ENCODE peak calls at places on chromosomes 2 and 18, in eight cellular contexts. U, C, L, N, F, S, P and G are unnamed samples.

GRCh38 chr18:55585586-55586521 is 2.1 kb downstream of the TCF4 start:
- DNase-seq in U (no peak), N (no peak), F (no peak), L (no peak), P (peak; percentile 25), C (peak; percentile 42), S (peak; percentile 50), G (peak; percentile 42)

GRCh38 chr18:59957957-59958356 is 58.2 kb downstream of the PMAIP1 start:
- DNase-seq in P (no peak), S (peak; percentile 66), U (peak; percentile 81), N (peak; percentile 46), F (peak; percentile 92), C (peak; percentile 48), L (no peak), G (peak; percentile 68)

GRCh38 chr2:79511320-79511951 is 1.4 kb upstream of the CTNNA2 start:
- DNase-seq in S (peak; percentile 45), U (no peak), L (no peak), P (peak; percentile 94), C (peak; percentile 43), N (peak; percentile 45), F (peak; percentile 61), G (peak; percentile 67)

GRCh38 chr2:17429130-17429529 is 89.1 kb downstream of the RAD51AP2 start:
- DNase-seq in C (no peak), U (no peak), S (peak; percentile 69), N (no peak), F (no peak), P (no peak), L (no peak), G (peak; percentile 5)

GRCh38 chr2:234076451-234076850 is 25.9 kb downstream of the SPP2 start:
- DNase-seq in N (no peak), P (no peak), L (no peak), F (no peak), S (no peak), C (no peak), U (no peak), G (no peak)

GRCh38 chr2:108329771-108330170 is 41.1 kb downstream of the SULT1C2 start:
- DNase-seq in S (no peak), U (no peak), C (no peak), F (no peak), N (no peak), P (no peak), L (no peak), G (no peak)

GRCh38 chr2:60168247-60168646 is 385.2 kb downstream of the BCL11A start:
- DNase-seq in P (no peak), U (no peak), L (no peak), F (no peak), C (no peak), S (no peak), N (no peak), G (no peak)

GRCh38 chr2:230824406-230824978 is 40.2 kb upstream of the ITM2C start:
- DNase-seq in L (no peak), P (peak; percentile 97), C (peak; percentile 89), N (peak; percentile 64), F (peak; percentile 81), U (peak; percentile 75), S (peak; percentile 88), G (peak; percentile 81)

GRCh38 chr2:20050104-20050711 is 1.2 kb downstream of the LAPTM4A start:
- DNase-seq in S (peak; percentile 81), U (peak; percentile 69), P (peak; percentile 9), C (peak; percentile 62), F (peak; percentile 80), L (no peak), N (peak; percentile 46), G (peak; percentile 92)

GRCh38 chr2:36824281-36824680 is 127.8 kb downstream of the VIT start:
- DNase-seq in U (no peak), N (no peak), P (peak; percentile 73), L (no peak), C (no peak), F (no peak), S (no peak), G (no peak)

GRCh38 chr2:234678721-234679120 is 181.8 kb upstream of the ARL4C start:
- DNase-seq in L (no peak), F (no peak), P (no peak), S (peak; percentile 80), N (no peak), U (no peak), C (peak; percentile 91), G (peak; percentile 100)

GRCh38 chr2:62477573-62477972 is 28.4 kb downstream of the TMEM17 start:
- DNase-seq in U (no peak), S (no peak), C (no peak), N (no peak), P (no peak), L (no peak), F (no peak), G (no peak)

GRCh38 chr2:53575606-53576360 is 191.8 kb upstream of the CHAC2 start:
- DNase-seq in P (peak; percentile 3), C (peak; percentile 14), N (no peak), S (peak; percentile 37), F (no peak), L (no peak), U (no peak), G (peak; percentile 3)

GRCh38 chr2:97654324-97654723 is 8.5 kb downstream of the COX5B start:
- DNase-seq in C (no peak), U (no peak), S (no peak), P (no peak), L (no peak), N (no peak), F (no peak), G (no peak)

GRCh38 chr2:65708129-65708528 is 275.7 kb upstream of the SPRED2 start:
- DNase-seq in F (no peak), U (no peak), L (no peak), P (no peak), C (no peak), N (no peak), S (no peak), G (no peak)

GRCh38 chr2:99554238-99554637 is 64.4 kb upstream of the REV1 start:
- DNase-seq in L (no peak), U (no peak), C (peak; percentile 2), F (peak; percentile 35), S (no peak), P (peak; percentile 79), N (no peak), G (no peak)
- H3K4me3 ChIP-seq in L (no peak overlapping the region), U (no peak overlapping the region), C (no peak overlapping the region), F (no peak overlapping the region), S (no peak overlapping the region), P (peak overlapping the region; percentile 46), N (no peak overlapping the region), G (no peak overlapping the region)

DNA sequence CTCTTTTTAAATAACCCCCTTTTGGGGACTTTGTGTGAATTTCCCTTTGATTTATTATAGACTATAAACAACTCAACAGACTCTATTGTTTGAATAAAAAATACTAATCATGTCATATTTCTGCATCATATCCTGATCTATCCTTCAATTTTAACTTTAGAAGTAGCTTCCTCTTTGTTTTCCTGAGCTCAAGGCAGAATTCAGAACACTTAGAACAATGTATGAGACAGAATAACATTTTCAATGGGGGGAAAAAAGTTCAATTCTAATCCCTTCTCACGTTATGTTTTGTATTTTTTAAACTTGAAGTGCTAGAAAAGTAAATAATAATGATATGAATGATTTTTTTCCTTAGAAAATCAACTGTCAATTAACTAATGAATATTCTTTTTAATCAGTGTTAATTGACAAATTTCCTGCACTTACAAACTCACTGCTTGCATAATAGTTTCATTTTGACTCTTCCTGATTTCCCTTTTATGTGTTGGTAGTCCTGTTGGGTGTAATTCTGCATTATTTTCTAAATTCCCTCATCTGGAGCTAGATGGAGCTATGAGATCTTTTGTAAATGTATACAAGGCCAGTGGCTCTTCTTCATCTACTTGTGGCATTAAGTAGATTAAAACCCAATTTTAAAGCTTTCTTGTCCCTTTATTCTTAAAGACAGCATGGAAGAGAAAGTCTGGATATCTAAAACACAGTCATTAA is 326.1 kb downstream of the PARD3B start:
- DNase-seq in C (peak; percentile 66), P (peak; percentile 43), N (no peak), L (no peak), F (peak; percentile 16), U (no peak), S (peak; percentile 75), G (peak; percentile 61)
- TF ChIP-seq CTCF in C (peak; percentile 43), P (peak; percentile 55), N (peak; percentile 19), L (no peak), F (no peak), U (peak; percentile 37), S (peak; percentile 33), G (peak; percentile 44)

DNA sequence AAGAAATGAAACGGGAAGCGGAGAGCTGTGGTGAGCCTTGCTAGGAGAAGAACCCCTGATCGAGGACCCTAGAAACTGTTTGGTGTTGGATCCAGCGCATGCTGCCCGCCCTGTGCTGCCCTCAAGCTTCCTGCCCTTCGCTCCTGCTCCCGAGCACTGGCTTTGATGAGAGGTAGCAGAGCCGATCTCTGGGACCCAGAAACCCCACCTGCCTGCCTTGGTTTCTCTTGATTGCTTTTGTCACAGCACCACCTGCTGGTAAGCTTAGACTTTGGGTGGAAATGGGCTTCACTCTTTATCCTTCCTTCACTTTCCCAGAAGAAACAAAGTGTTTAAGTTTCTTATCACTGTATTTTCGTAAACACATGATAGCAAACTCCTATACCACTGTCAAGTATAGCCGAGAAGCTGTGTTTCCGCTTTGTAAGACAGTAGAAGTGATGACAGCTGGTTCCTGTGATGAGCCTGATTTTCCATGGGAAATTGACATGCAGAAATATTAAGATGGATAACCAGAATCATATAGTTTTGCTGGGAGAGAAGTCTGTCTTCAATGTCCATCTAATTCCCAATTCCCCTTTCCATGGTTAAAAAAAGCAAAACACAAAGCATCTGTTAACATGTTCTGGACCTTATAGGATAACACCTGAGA is 267.4 kb downstream of the PHLPP1 start:
- DNase-seq in P (peak; percentile 87), S (peak; percentile 71), N (peak; percentile 64), C (peak; percentile 70), U (peak; percentile 77), F (peak; percentile 63), L (peak; percentile 81), G (peak; percentile 66)
- H3K4me3 ChIP-seq in P (no peak overlapping the region), S (peak overlapping the region; percentile 28), N (no peak overlapping the region), C (no peak overlapping the region), U (no peak overlapping the region), F (no peak overlapping the region), L (no peak overlapping the region), G (no peak overlapping the region)

DNA sequence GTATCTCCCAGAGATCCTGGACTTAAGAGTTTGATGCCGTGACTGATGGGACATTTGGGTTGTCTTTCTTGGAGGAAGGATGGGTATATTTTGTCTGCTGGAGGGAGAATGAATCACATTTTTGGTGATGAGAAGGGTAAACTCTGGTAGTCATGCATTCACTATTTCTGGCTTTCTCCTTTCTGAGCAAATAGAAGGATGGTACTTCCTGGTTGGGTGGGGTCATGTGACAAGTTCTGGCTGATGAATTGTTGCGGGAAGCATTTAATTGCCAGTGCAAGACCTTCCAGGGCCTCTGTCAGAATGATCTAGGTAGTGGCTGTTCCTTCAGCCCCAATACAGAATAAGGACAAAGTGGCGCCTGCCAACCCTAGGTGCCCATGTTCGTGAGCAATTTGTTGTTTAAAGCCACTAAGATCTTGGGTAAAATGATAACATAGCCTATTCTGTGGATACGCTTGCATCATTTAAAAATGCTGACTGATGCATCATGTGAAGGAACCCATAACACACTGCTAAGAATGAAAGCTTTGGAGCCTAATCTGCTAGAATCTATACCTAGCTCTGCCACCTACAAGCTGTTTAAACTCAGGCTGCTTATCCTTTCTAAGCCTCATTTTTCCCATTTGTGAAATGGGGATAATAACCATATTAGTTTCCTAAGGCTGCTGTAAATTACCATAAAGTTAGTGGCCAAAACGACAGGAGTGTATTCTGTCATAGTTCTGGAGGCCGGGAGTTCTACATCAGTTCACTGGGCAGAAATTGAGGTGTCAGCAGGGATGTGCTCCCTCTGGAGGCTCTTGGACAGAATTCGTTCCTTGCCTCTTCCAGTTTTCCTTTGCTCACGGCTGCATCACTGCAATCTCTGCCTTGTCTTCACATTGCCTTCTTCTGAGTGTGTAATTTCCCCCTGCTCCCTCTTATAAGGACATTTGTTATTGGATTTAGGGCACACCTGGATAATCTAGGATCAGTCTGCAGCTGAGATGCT is 281.3 kb downstream of the AGPS start:
- DNase-seq in U (no peak), N (no peak), S (no peak), P (peak; percentile 54), L (no peak), C (no peak), F (peak; percentile 43), G (peak; percentile 9)
- TF ChIP-seq CTCF in U (no peak), N (no peak), S (peak; percentile 7), P (peak; percentile 53), L (no peak), C (no peak), F (peak; percentile 43), G (peak; percentile 32)